ENCODE peak calls at places on chromosome 21, in ten cellular contexts. U is esophagus squamous epithelium, M is lung, V is Peyer's patch, Q is retinal pigment epithelial cell, O is mucosa of descending colon, T is right atrium auricular region, W is A549, L is psoas muscle, Y is OCI-LY7. R is an unnamed sample.
A peak's percentile ranks its signal among the peaks of the same experiment; 100 is the strongest.

GRCh38 chr21:34915364-34915834 is 133.7 kb downstream of the RUNX1 start:
- DNase-seq in U (no peak), M (no peak), V (no peak), Q (no peak), O (no peak), T (no peak), W (no peak), L (no peak), Y (no peak), R (no peak)

GRCh38 chr21:41169701-41170100 is 1.7 kb downstream of the BACE2 start:
- DNase-seq in U (no peak), M (no peak), V (no peak), Q (peak; percentile 97), O (no peak), T (no peak), W (no peak), L (no peak), Y (no peak), R (no peak)

GRCh38 chr21:31885146-31885545 is 12.3 kb downstream of the HUNK start:
- DNase-seq in U (no peak), M (no peak), V (no peak), Q (no peak), O (no peak), T (no peak), W (no peak), L (no peak), Y (no peak), R (peak; percentile 75)

GRCh38 chr21:17901458-17902092 is 82.4 kb upstream of the C21orf91 start:
- DNase-seq in U (no peak), M (no peak), V (no peak), Q (no peak), O (no peak), T (no peak), W (no peak), L (no peak), Y (no peak), R (no peak)

GRCh38 chr21:41483415-41483814 is 24.5 kb downstream of the TMPRSS2 start:
- DNase-seq in U (no peak), M (no peak), V (no peak), Q (no peak), O (no peak), T (no peak), W (no peak), L (no peak), Y (no peak), R (no peak)

GRCh38 chr21:32580949-32581348 is 4.4 kb downstream of the TCP10L start:
- DNase-seq in U (no peak), M (no peak), V (no peak), Q (no peak), O (no peak), T (no peak), W (no peak), L (no peak), Y (no peak), R (no peak)

GRCh38 chr21:23152130-23152529 is 2153.9 kb downstream of the NCAM2 start:
- DNase-seq in U (no peak), M (no peak), V (no peak), Q (no peak), O (no peak), T (no peak), W (no peak), L (no peak), Y (no peak), R (no peak)

GRCh38 chr21:18204931-18205330 is 39.7 kb upstream of the CHODL start:
- DNase-seq in U (no peak), M (no peak), V (no peak), Q (no peak), O (no peak), T (no peak), W (no peak), L (no peak), Y (no peak), R (no peak)

GRCh38 chr21:26965567-26966359 is 1.1 kb downstream of the ADAMTS5 start:
- DNase-seq in U (no peak), M (no peak), V (peak; percentile 48), Q (no peak), O (peak; percentile 38), T (no peak), W (no peak), L (peak; percentile 62), Y (no peak), R (peak; percentile 86)

GRCh38 chr21:34962586-34963222 is 86.4 kb downstream of the RUNX1 start:
- DNase-seq in U (no peak), M (no peak), V (no peak), Q (no peak), O (no peak), T (no peak), W (no peak), L (no peak), Y (no peak), R (no peak)

GRCh38 chr21:41640756-41641509 is 125.9 kb downstream of the RIPK4 start:
- DNase-seq in U (no peak), M (no peak), V (no peak), Q (no peak), O (no peak), T (peak; percentile 80), W (no peak), L (peak; percentile 27), Y (no peak), R (no peak)

GRCh38 chr21:15840406-15840805 is 110.6 kb downstream of the USP25 start:
- DNase-seq in U (no peak), M (no peak), V (no peak), Q (no peak), O (no peak), T (no peak), W (no peak), L (no peak), Y (no peak), R (no peak)

GRCh38 chr21:38067086-38067739 is 151.0 kb upstream of the KCNJ6 start:
- DNase-seq in U (no peak), M (no peak), V (no peak), Q (no peak), O (no peak), T (no peak), W (no peak), L (peak; percentile 21), Y (no peak), R (no peak)

GRCh38 chr21:42777757-42778344 is 101.5 kb downstream of the WDR4 start:
- DNase-seq in U (no peak), M (no peak), V (peak; percentile 77), Q (peak; percentile 40), O (no peak), T (no peak), W (no peak), L (no peak), Y (no peak), R (no peak)

GRCh38 chr21:26293291-26293946 is 122.8 kb upstream of the APP start:
- DNase-seq in U (no peak), M (no peak), V (no peak), Q (no peak), O (no peak), T (no peak), W (no peak), L (no peak), Y (no peak), R (no peak)

GRCh38 chr21:14527690-14528652 is 18.1 kb downstream of the SAMSN1 start:
- DNase-seq in U (no peak), M (no peak), V (no peak), Q (no peak), O (no peak), T (no peak), W (no peak), L (no peak), Y (no peak), R (no peak)
- H3K4me3 ChIP-seq in U (no peak overlapping the region), M (no peak overlapping the region), V (no peak overlapping the region), Q (no peak overlapping the region), O (no peak overlapping the region), T (no peak overlapping the region), W (no peak overlapping the region), L (no peak overlapping the region), Y (no peak overlapping the region), R (no peak overlapping the region)

GRCh38 chr21:30072496-30072895 is 94.1 kb downstream of the CLDN17 start:
- DNase-seq in U (no peak), M (no peak), V (peak; percentile 48), Q (no peak), O (peak; percentile 35), T (no peak), W (peak; percentile 21), L (no peak), Y (no peak), R (no peak)
- TF ChIP-seq CTCF in U (peak; percentile 71), M (no peak), V (no peak), Q (no peak), O (no peak), T (peak; percentile 54), W (no peak), L (no peak), Y (peak; percentile 12), R (no peak)

GRCh38 chr21:30282850-30283249 is at the start of gene KRTAP24-1:
- DNase-seq in U (no peak), M (no peak), V (no peak), Q (no peak), O (no peak), T (no peak), W (no peak), L (no peak), Y (no peak), R (no peak)
- H3K4me3 ChIP-seq in U (no peak within 1 kb of the TSS), M (no peak within 1 kb of the TSS), V (no peak within 1 kb of the TSS), Q (no peak within 1 kb of the TSS), O (no peak within 1 kb of the TSS), T (no peak within 1 kb of the TSS), W (no peak within 1 kb of the TSS), L (no peak within 1 kb of the TSS), Y (no peak within 1 kb of the TSS), R (no peak within 1 kb of the TSS)

GRCh38 chr21:36704958-36705678 is 6.2 kb downstream of the SIM2 start:
- DNase-seq in U (no peak), M (no peak), V (peak; percentile 36), Q (no peak), O (no peak), T (no peak), W (no peak), L (no peak), Y (no peak), R (peak; percentile 81)

GRCh38 chr21:36707763-36708511 is 9.0 kb downstream of the SIM2 start:
- DNase-seq in U (no peak), M (no peak), V (peak; percentile 34), Q (no peak), O (no peak), T (no peak), W (no peak), L (no peak), Y (no peak), R (no peak)

GRCh38 chr21:36706951-36707762 is 8.2 kb downstream of the SIM2 start:
- DNase-seq in U (no peak), M (no peak), V (peak; percentile 42), Q (no peak), O (no peak), T (peak; percentile 55), W (no peak), L (no peak), Y (no peak), R (no peak)

GRCh38 chr21:36705679-36706481 is 7.0 kb downstream of the SIM2 start:
- DNase-seq in U (no peak), M (no peak), V (peak; percentile 34), Q (no peak), O (no peak), T (peak; percentile 52), W (no peak), L (no peak), Y (no peak), R (no peak)

DNA sequence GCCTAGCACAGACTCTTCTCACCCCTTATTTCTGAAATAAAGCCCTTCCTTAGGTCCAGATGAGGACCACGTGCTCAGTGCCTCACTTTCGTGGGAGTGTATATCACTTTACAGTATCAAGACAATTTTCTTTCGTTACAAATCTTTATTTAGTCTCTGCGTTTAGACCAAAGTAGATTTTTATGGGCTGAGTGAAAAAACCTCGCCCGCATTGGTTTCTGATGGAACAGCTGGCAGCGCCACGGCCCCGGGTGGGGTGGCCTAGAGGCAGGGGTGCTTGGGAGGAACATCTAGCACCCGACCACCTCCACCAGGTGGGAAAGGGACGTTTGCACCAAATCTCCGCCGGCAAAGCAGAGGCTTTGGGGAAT is 7.6 kb downstream of the SIM2 start:
- DNase-seq in U (no peak), M (no peak), V (peak; percentile 5), Q (no peak), O (no peak), T (no peak), W (no peak), L (no peak), Y (no peak), R (no peak)
- TF ChIP-seq CTCF in U (no peak), M (no peak), V (no peak), Q (no peak), O (no peak), T (no peak), W (no peak), L (no peak), Y (no peak), R (no peak)

R was measured in lower leg skin.